ENCODE peak calls at places on chromosomes 1 and 21, in nine cellular contexts. One of them, this sample, is unnamed. For H3K27me3, the result is how much of the 10 kb centered on the place peaks cover.

GRCh38 chr21:44520326-44521300 is 19.4 kb downstream of the KRTAP10-1 start:
- DNase-seq in transverse colon: no peak
- DNase-seq in ovary: no peak
- DNase-seq in stomach: no peak
- DNase-seq in tibial nerve: no peak
- DNase-seq in K562: no peak
- DNase-seq in SK-N-SH: no peak
- DNase-seq in upper lobe of left lung: peak
- DNase-seq in esophagus muscularis mucosa: no peak
- DNase-seq in this sample: peak

GRCh38 chr1:30801826-30802198 is 44.2 kb upstream of the LAPTM5 start:
- DNase-seq in transverse colon: peak
- DNase-seq in ovary: peak
- DNase-seq in stomach: peak
- DNase-seq in tibial nerve: peak
- DNase-seq in K562: peak
- DNase-seq in SK-N-SH: peak
- DNase-seq in upper lobe of left lung: peak
- DNase-seq in esophagus muscularis mucosa: peak
- DNase-seq in this sample: peak

GRCh38 chr1:214604543-214604942 is 1.5 kb downstream of the CENPF start:
- DNase-seq in transverse colon: no peak
- DNase-seq in ovary: no peak
- DNase-seq in stomach: no peak
- DNase-seq in tibial nerve: no peak
- DNase-seq in K562: no peak
- DNase-seq in SK-N-SH: peak
- DNase-seq in upper lobe of left lung: no peak
- DNase-seq in esophagus muscularis mucosa: no peak
- DNase-seq in this sample: no peak

GRCh38 chr1:92909321-92909720 is 51.9 kb downstream of the DIPK1A start:
- DNase-seq in transverse colon: no peak
- DNase-seq in ovary: no peak
- DNase-seq in stomach: no peak
- DNase-seq in tibial nerve: no peak
- DNase-seq in K562: no peak
- DNase-seq in SK-N-SH: no peak
- DNase-seq in upper lobe of left lung: no peak
- DNase-seq in esophagus muscularis mucosa: no peak
- DNase-seq in this sample: no peak

GRCh38 chr1:155326659-155327058 is 6.0 kb downstream of the RUSC1 start:
- DNase-seq in transverse colon: no peak
- DNase-seq in ovary: no peak
- DNase-seq in stomach: no peak
- DNase-seq in tibial nerve: no peak
- DNase-seq in K562: no peak
- DNase-seq in SK-N-SH: no peak
- DNase-seq in upper lobe of left lung: no peak
- DNase-seq in esophagus muscularis mucosa: no peak
- DNase-seq in this sample: no peak

GRCh38 chr1:201490708-201491131 is 16.2 kb downstream of the CSRP1 start:
- DNase-seq in transverse colon: no peak
- DNase-seq in ovary: peak
- DNase-seq in stomach: no peak
- DNase-seq in tibial nerve: no peak
- DNase-seq in K562: no peak
- DNase-seq in SK-N-SH: no peak
- DNase-seq in upper lobe of left lung: no peak
- DNase-seq in esophagus muscularis mucosa: no peak
- DNase-seq in this sample: no peak

GRCh38 chr1:246552110-246552509 is 14.0 kb downstream of the TFB2M start:
- DNase-seq in transverse colon: no peak
- DNase-seq in ovary: no peak
- DNase-seq in stomach: no peak
- DNase-seq in tibial nerve: no peak
- DNase-seq in K562: no peak
- DNase-seq in SK-N-SH: no peak
- DNase-seq in upper lobe of left lung: no peak
- DNase-seq in esophagus muscularis mucosa: no peak
- DNase-seq in this sample: no peak

GRCh38 chr1:61672376-61672775 is 52.6 kb downstream of the TM2D1 start:
- DNase-seq in transverse colon: no peak
- DNase-seq in ovary: no peak
- DNase-seq in stomach: no peak
- DNase-seq in tibial nerve: no peak
- DNase-seq in K562: no peak
- DNase-seq in SK-N-SH: no peak
- DNase-seq in upper lobe of left lung: no peak
- DNase-seq in esophagus muscularis mucosa: no peak
- DNase-seq in this sample: no peak

GRCh38 chr1:168714012-168714411 is 15.0 kb downstream of the DPT start:
- DNase-seq in transverse colon: peak
- DNase-seq in ovary: no peak
- DNase-seq in stomach: no peak
- DNase-seq in tibial nerve: no peak
- DNase-seq in K562: no peak
- DNase-seq in SK-N-SH: no peak
- DNase-seq in upper lobe of left lung: no peak
- DNase-seq in esophagus muscularis mucosa: no peak
- DNase-seq in this sample: no peak

GRCh38 chr1:245500546-245500945 is 345.8 kb downstream of the KIF26B start:
- DNase-seq in transverse colon: no peak
- DNase-seq in ovary: no peak
- DNase-seq in stomach: no peak
- DNase-seq in tibial nerve: no peak
- DNase-seq in K562: no peak
- DNase-seq in SK-N-SH: no peak
- DNase-seq in upper lobe of left lung: no peak
- DNase-seq in esophagus muscularis mucosa: no peak
- DNase-seq in this sample: no peak

GRCh38 chr1:183845681-183846080 is 40.8 kb downstream of the RGL1 start:
- DNase-seq in transverse colon: no peak
- DNase-seq in ovary: no peak
- DNase-seq in stomach: no peak
- DNase-seq in tibial nerve: no peak
- DNase-seq in K562: no peak
- DNase-seq in SK-N-SH: no peak
- DNase-seq in upper lobe of left lung: no peak
- DNase-seq in esophagus muscularis mucosa: no peak
- DNase-seq in this sample: no peak

GRCh38 chr1:151416231-151416630 is 16.9 kb downstream of the PSMB4 start:
- DNase-seq in transverse colon: no peak
- DNase-seq in ovary: no peak
- DNase-seq in stomach: no peak
- DNase-seq in tibial nerve: no peak
- DNase-seq in K562: no peak
- DNase-seq in SK-N-SH: no peak
- DNase-seq in upper lobe of left lung: no peak
- DNase-seq in esophagus muscularis mucosa: no peak
- DNase-seq in this sample: no peak

GRCh38 chr1:40204855-40205254 is 42.9 kb upstream of the TMCO2 start:
- DNase-seq in transverse colon: no peak
- DNase-seq in ovary: no peak
- DNase-seq in stomach: no peak
- DNase-seq in tibial nerve: no peak
- DNase-seq in K562: no peak
- DNase-seq in SK-N-SH: no peak
- DNase-seq in upper lobe of left lung: no peak
- DNase-seq in esophagus muscularis mucosa: no peak
- DNase-seq in this sample: no peak

GRCh38 chr1:234848972-234849641 is 239.1 kb upstream of the IRF2BP2 start:
- DNase-seq in transverse colon: no peak
- DNase-seq in ovary: no peak
- DNase-seq in stomach: no peak
- DNase-seq in tibial nerve: no peak
- DNase-seq in K562: no peak
- DNase-seq in SK-N-SH: no peak
- DNase-seq in upper lobe of left lung: peak
- DNase-seq in esophagus muscularis mucosa: no peak
- DNase-seq in this sample: no peak

GRCh38 chr1:59595774-59596173 is 219.0 kb upstream of the HOOK1 start:
- DNase-seq in transverse colon: no peak
- DNase-seq in ovary: no peak
- DNase-seq in stomach: no peak
- DNase-seq in tibial nerve: no peak
- DNase-seq in K562: no peak
- DNase-seq in SK-N-SH: no peak
- DNase-seq in upper lobe of left lung: no peak
- DNase-seq in esophagus muscularis mucosa: no peak
- DNase-seq in this sample: no peak

GRCh38 chr1:175191654-175192053 is 922 bp downstream of the KIAA0040 start:
- DNase-seq in transverse colon: peak
- DNase-seq in ovary: no peak
- DNase-seq in stomach: no peak
- DNase-seq in tibial nerve: no peak
- DNase-seq in K562: no peak
- DNase-seq in SK-N-SH: no peak
- DNase-seq in upper lobe of left lung: peak
- DNase-seq in esophagus muscularis mucosa: peak
- DNase-seq in this sample: no peak

GRCh38 chr1:145720556-145720877 is 1.2 kb downstream of the CD160 start:
- DNase-seq in transverse colon: no peak
- DNase-seq in ovary: no peak
- DNase-seq in stomach: no peak
- DNase-seq in tibial nerve: no peak
- DNase-seq in K562: no peak
- DNase-seq in SK-N-SH: no peak
- DNase-seq in upper lobe of left lung: no peak
- DNase-seq in esophagus muscularis mucosa: no peak
- DNase-seq in this sample: no peak

GRCh38 chr1:21811875-21812305 is at the start of gene LDLRAD2:
- DNase-seq in transverse colon: no peak
- DNase-seq in ovary: no peak
- DNase-seq in stomach: no peak
- DNase-seq in tibial nerve: no peak
- DNase-seq in K562: no peak
- DNase-seq in SK-N-SH: peak
- DNase-seq in upper lobe of left lung: no peak
- DNase-seq in esophagus muscularis mucosa: no peak
- DNase-seq in this sample: no peak

GRCh38 chr1:205505791-205506190 is 1.3 kb downstream of the CDK18 start:
- DNase-seq in transverse colon: peak
- DNase-seq in ovary: peak
- DNase-seq in stomach: peak
- DNase-seq in tibial nerve: no peak
- DNase-seq in K562: peak
- DNase-seq in SK-N-SH: no peak
- DNase-seq in upper lobe of left lung: peak
- DNase-seq in esophagus muscularis mucosa: no peak
- DNase-seq in this sample: no peak

GRCh38 chr21:9758141-9758540 is 763.2 kb upstream of the TPTE start:
- DNase-seq in transverse colon: no peak
- DNase-seq in ovary: no peak
- DNase-seq in stomach: no peak
- DNase-seq in tibial nerve: no peak
- DNase-seq in K562: no peak
- DNase-seq in SK-N-SH: no peak
- DNase-seq in upper lobe of left lung: no peak
- DNase-seq in esophagus muscularis mucosa: peak
- DNase-seq in this sample: no peak

GRCh38 chr1:156647351-156647750 is 5.4 kb downstream of the BCAN start:
- DNase-seq in transverse colon: no peak
- DNase-seq in ovary: no peak
- DNase-seq in stomach: no peak
- DNase-seq in tibial nerve: no peak
- DNase-seq in K562: no peak
- DNase-seq in SK-N-SH: no peak
- DNase-seq in upper lobe of left lung: no peak
- DNase-seq in esophagus muscularis mucosa: no peak
- DNase-seq in this sample: no peak
- H3K27me3 ChIP-seq in transverse colon: half or more
- H3K27me3 ChIP-seq in ovary: under half
- H3K27me3 ChIP-seq in stomach: half or more
- H3K27me3 ChIP-seq in tibial nerve: half or more
- H3K27me3 ChIP-seq in K562: under half
- H3K27me3 ChIP-seq in SK-N-SH: under half
- H3K27me3 ChIP-seq in upper lobe of left lung: under half
- H3K27me3 ChIP-seq in esophagus muscularis mucosa: under half
- H3K27me3 ChIP-seq in this sample: half or more

GRCh38 chr1:45952072-45952471 is 148.7 kb downstream of the MAST2 start:
- DNase-seq in transverse colon: no peak
- DNase-seq in ovary: no peak
- DNase-seq in stomach: no peak
- DNase-seq in tibial nerve: no peak
- DNase-seq in K562: no peak
- DNase-seq in SK-N-SH: no peak
- DNase-seq in upper lobe of left lung: no peak
- DNase-seq in esophagus muscularis mucosa: no peak
- DNase-seq in this sample: no peak
- TF ChIP-seq EP300 in transverse colon: no peak
- TF ChIP-seq EP300 in ovary: no peak
- TF ChIP-seq EP300 in stomach: no peak
- TF ChIP-seq EP300 in tibial nerve: no peak
- TF ChIP-seq EP300 in K562: no peak
- TF ChIP-seq EP300 in SK-N-SH: no peak
- TF ChIP-seq EP300 in upper lobe of left lung: no peak
- TF ChIP-seq EP300 in esophagus muscularis mucosa: no peak
- TF ChIP-seq EP300 in this sample: no peak

DNA sequence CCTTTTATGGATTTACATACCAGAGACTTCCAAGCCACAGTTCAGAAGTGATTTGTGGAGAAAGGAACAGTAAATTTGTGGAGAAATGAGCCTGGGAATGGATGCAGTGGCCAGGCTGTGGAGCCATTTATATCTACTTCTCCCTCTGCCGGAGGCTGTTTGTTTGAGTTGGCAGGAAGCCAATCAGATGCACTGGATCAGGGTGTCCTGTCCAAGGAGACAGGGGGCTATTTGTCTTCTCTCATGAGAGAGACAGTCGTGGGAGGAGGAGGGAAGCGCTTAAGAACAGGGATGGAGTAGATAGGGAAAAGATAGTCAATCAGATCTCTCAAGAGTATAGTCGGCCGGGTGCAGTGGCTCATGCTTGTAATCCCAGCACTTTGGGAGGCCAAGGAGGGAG is 2.8 kb upstream of the HAPLN2 start:
- DNase-seq in transverse colon: no peak
- DNase-seq in ovary: no peak
- DNase-seq in stomach: no peak
- DNase-seq in tibial nerve: no peak
- DNase-seq in K562: peak
- DNase-seq in SK-N-SH: peak
- DNase-seq in upper lobe of left lung: no peak
- DNase-seq in esophagus muscularis mucosa: no peak
- DNase-seq in this sample: no peak
- H3K27me3 ChIP-seq in transverse colon: half or more
- H3K27me3 ChIP-seq in ovary: under half
- H3K27me3 ChIP-seq in stomach: half or more
- H3K27me3 ChIP-seq in tibial nerve: under half
- H3K27me3 ChIP-seq in K562: under half
- H3K27me3 ChIP-seq in SK-N-SH: under half
- H3K27me3 ChIP-seq in upper lobe of left lung: under half
- H3K27me3 ChIP-seq in esophagus muscularis mucosa: under half
- H3K27me3 ChIP-seq in this sample: half or more

DNA sequence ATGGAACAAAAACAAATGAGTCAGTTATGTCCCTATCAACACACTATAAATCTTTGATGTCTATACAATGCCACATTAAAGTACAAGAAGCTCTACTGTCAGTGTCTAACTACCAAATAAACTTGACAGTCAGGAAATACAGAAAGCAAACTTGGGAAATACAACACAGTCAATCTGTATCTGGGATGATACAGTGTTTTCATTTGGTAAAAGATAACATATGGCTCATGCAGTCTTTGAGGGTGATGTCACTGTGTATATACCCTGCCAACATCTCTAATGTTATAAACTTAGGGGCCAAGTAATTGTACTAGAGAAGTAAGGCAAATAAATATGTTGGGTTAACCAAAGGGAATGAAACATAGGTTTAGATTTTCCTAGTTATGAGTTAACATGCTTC is 552.5 kb upstream of the ADAMTS5 start:
- DNase-seq in transverse colon: no peak
- DNase-seq in ovary: no peak
- DNase-seq in stomach: no peak
- DNase-seq in tibial nerve: no peak
- DNase-seq in K562: no peak
- DNase-seq in SK-N-SH: no peak
- DNase-seq in upper lobe of left lung: no peak
- DNase-seq in esophagus muscularis mucosa: no peak
- DNase-seq in this sample: no peak
- TF ChIP-seq EP300 in transverse colon: no peak
- TF ChIP-seq EP300 in ovary: no peak
- TF ChIP-seq EP300 in stomach: no peak
- TF ChIP-seq EP300 in tibial nerve: no peak
- TF ChIP-seq EP300 in K562: no peak
- TF ChIP-seq EP300 in SK-N-SH: no peak
- TF ChIP-seq EP300 in upper lobe of left lung: no peak
- TF ChIP-seq EP300 in esophagus muscularis mucosa: no peak
- TF ChIP-seq EP300 in this sample: no peak

This sample was measured in suprapubic skin.